ENCODE peak calls at places on chromosomes 13 and 19, in six cellular contexts. S, W, D, H, V and N are unnamed samples.

GRCh38 chr19:43290568-43291359 is 21.4 kb upstream of the PSG9 start:
- DNase-seq in S (no peak), W (no peak), D (no peak), H (no peak), V (no peak), N (no peak)

GRCh38 chr19:10726268-10726667 is 8.4 kb downstream of the DNM2 start:
- DNase-seq in S (no peak), W (no peak), D (no peak), H (no peak), V (no peak), N (no peak)

GRCh38 chr19:7771072-7771471 is 8.0 kb downstream of the CLEC4M start:
- DNase-seq in S (no peak), W (no peak), D (no peak), H (no peak), V (no peak), N (no peak)

GRCh38 chr19:19159534-19159933 is 10.5 kb downstream of the MEF2B start:
- DNase-seq in S (no peak), W (no peak), D (no peak), H (no peak), V (no peak), N (no peak)

GRCh38 chr13:45807520-45808099 is 43.9 kb downstream of the SIAH3 start:
- DNase-seq in S (peak; percentile 73), W (no peak), D (peak; percentile 59), H (peak; percentile 52), V (peak; percentile 53), N (peak; percentile 61)

GRCh38 chr13:50456111-50456510 is 387.4 kb downstream of the DLEU7 start:
- DNase-seq in S (no peak), W (no peak), D (no peak), H (peak; percentile 41), V (no peak), N (no peak)

GRCh38 chr13:33367931-33368330 is 82.4 kb upstream of the STARD13 start:
- DNase-seq in S (no peak), W (no peak), D (no peak), H (no peak), V (no peak), N (no peak)

GRCh38 chr19:11425719-11426457 is 6.8 kb upstream of the RGL3 start:
- DNase-seq in S (no peak), W (no peak), D (no peak), H (no peak), V (no peak), N (no peak)

GRCh38 chr13:39892731-39893293 is 237.3 kb downstream of the COG6 start:
- DNase-seq in S (no peak), W (no peak), D (no peak), H (peak; percentile 54), V (no peak), N (peak; percentile 9)

DNA sequence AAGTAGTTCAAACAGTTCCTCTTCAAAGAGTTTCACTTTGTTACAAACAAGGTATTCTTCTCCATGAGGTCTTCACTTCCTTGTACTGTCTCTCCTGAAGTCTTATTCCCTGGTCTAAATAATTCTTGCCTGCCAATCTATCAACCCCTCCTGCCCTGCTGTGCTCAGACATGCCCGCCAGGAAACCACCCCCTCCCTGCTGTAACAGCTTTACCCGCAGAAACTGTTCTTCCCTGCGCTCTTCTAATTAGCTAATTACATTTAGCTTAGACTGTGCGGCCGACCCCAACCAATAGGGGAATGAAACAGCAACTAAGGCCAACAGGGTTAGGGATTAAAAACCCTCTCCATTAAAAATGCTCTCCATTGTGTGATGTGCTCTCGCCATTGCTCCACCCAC is 46.7 kb downstream of the ZNF846 start:
- DNase-seq in S (peak; percentile 44), W (no peak), D (no peak), H (no peak), V (no peak), N (no peak)
- TF ChIP-seq CTCF in S (no peak), W (no peak), D (no peak), H (no peak), V (no peak), N (no peak)

GRCh38 chr13:92966341-92966740 is 260.3 kb upstream of the GPC6 start:
- DNase-seq in S (no peak), W (no peak), D (no peak), H (no peak), V (no peak), N (no peak)

GRCh38 chr13:92963029-92963428 is 263.6 kb upstream of the GPC6 start:
- DNase-seq in S (no peak), W (no peak), D (peak; percentile 24), H (no peak), V (no peak), N (no peak)

GRCh38 chr13:92966900-92967299 is 259.7 kb upstream of the GPC6 start:
- DNase-seq in S (no peak), W (no peak), D (no peak), H (no peak), V (no peak), N (no peak)

GRCh38 chr13:92972751-92973150 is 253.9 kb upstream of the GPC6 start:
- DNase-seq in S (no peak), W (no peak), D (peak; percentile 11), H (no peak), V (no peak), N (no peak)

GRCh38 chr13:92967923-92968322 is 258.7 kb upstream of the GPC6 start:
- DNase-seq in S (no peak), W (no peak), D (peak; percentile 40), H (peak; percentile 13), V (no peak), N (no peak)
- TF ChIP-seq CTCF in S (no peak), W (peak; percentile 13), D (peak; percentile 56), H (peak; percentile 31), V (no peak), N (no peak)

DNA sequence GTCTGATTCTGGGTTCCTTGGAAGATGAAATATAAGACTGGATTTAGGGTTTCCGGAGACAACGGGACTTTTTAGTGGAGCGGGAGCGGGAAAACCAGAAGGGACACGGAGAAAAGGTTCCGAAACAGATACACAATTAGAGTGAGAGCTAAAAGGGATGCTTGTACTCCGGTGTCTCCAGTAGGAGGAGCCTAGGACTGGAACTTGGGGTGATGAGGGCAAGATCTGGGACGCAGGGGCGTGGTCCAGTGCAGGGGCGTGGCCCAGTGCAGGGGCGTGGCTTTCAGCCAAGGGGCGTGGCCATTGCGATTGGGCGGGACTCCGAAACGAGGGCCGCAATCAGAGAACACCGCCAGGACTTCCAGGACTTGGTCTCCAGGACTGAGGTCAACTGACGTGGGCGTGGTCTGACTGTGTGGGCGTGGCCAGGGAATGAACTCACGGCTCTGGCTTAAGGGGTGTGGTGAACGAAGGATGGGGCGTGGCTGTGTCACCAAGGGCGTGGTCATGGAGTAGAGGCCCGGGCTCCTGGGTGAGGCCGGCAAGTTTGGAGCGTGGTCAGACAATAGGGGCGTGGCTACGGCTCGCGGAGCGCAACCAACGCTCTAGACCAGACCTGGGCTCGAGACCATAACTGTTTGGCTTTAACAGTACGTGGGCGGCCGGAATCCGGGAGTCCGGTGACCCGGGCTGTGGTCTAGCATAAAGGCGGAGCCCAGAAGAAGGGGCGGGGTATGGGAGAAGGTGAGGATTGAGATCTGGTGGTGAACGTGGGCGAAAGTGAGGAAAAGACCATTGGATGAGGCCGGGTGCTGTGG is at the start of gene DKKL1:
- DNase-seq in S (peak; percentile 99), W (peak; percentile 63), D (peak; percentile 100), H (peak; percentile 98), V (peak; percentile 100), N (peak; percentile 82)
- TF ChIP-seq CTCF in S (peak; percentile 31), W (peak; percentile 32), D (peak; percentile 10), H (peak; percentile 38), V (no peak), N (no peak)

GRCh38 chr19:6761053-6761676 is 6.1 kb downstream of the SH2D3A start:
- DNase-seq in S (peak; percentile 51), W (no peak), D (peak; percentile 40), H (no peak), V (no peak), N (no peak)

GRCh38 chr19:6765738-6766356 is 1.4 kb downstream of the SH2D3A start:
- DNase-seq in S (peak; percentile 92), W (no peak), D (peak; percentile 99), H (no peak), V (no peak), N (peak; percentile 98)

GRCh38 chr19:6754653-6755463 is 12.4 kb downstream of the SH2D3A start:
- DNase-seq in S (no peak), W (no peak), D (no peak), H (no peak), V (no peak), N (no peak)

GRCh38 chr19:6766357-6767080 is 716 bp downstream of the SH2D3A start:
- DNase-seq in S (no peak), W (no peak), D (no peak), H (no peak), V (no peak), N (no peak)

DNA sequence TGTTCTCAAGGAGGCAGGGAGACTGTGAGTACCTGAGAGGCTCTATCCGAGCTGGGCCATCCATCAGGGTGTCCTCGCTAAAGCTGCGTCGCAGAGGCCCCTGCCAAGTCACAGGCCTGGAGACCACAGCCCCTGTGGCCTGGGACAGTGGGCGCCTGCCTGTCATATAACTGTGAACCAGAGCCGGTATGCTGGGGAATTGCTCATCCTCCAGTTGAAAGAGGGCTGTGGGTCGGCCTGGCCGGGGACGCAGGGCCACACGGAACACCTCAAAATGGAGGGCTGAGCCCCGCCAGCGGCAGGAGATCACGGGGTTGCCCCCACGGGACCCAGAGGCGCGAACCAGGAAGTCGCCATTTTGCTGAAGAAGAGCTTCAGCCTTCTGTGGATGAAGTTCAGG is 6.6 kb downstream of the SH2D3A start:
- DNase-seq in S (no peak), W (no peak), D (no peak), H (no peak), V (no peak), N (no peak)
- TF ChIP-seq CTCF in S (no peak), W (no peak), D (no peak), H (no peak), V (no peak), N (no peak)

GRCh38 chr19:15759962-15760565 is 22.3 kb downstream of the OR10H3 start:
- DNase-seq in S (no peak), W (no peak), D (peak; percentile 11), H (no peak), V (no peak), N (no peak)
- TF ChIP-seq CTCF in S (no peak), W (no peak), D (peak; percentile 60), H (no peak), V (peak; percentile 39), N (no peak)

GRCh38 chr13:101967216-101967615 is 434.6 kb downstream of the FGF14 start:
- DNase-seq in S (no peak), W (no peak), D (no peak), H (no peak), V (no peak), N (no peak)

GRCh38 chr13:101972191-101972590 is 429.7 kb downstream of the FGF14 start:
- DNase-seq in S (no peak), W (no peak), D (no peak), H (no peak), V (no peak), N (no peak)

GRCh38 chr13:101965096-101965495 is 436.8 kb downstream of the FGF14 start:
- DNase-seq in S (no peak), W (no peak), D (no peak), H (no peak), V (no peak), N (no peak)

GRCh38 chr13:101970339-101970738 is 431.5 kb downstream of the FGF14 start:
- DNase-seq in S (no peak), W (no peak), D (no peak), H (no peak), V (no peak), N (no peak)
- TF ChIP-seq CTCF in S (no peak), W (no peak), D (no peak), H (no peak), V (no peak), N (no peak)